ENCODE peak calls at places on chromosomes 7 and 10, in eight cellular contexts. N is activated CD4-positive, alpha-beta T cell treated with anti-CD3 and anti-CD28 coated beads for 48 hours; B is BJ; O is osteocyte; U is germinal center; H is fibroblast of gingiva; C is T-helper 2 cell; P is substantia nigra. A is an unnamed sample.

GRCh38 chr10:12194752-12195271 is 879 bp downstream of the NUDT5 start:
- DNase-seq in N (peak; percentile 63), P (no peak), H (peak; percentile 61), C (no peak), U (peak; percentile 10), B (no peak), O (no peak), A (peak; percentile 10)

GRCh38 chr10:5666324-5667220 is at the start of gene ASB13:
- DNase-seq in N (peak; percentile 59), P (peak; percentile 34), U (peak; percentile 59), H (peak; percentile 47), C (peak; percentile 10), O (no peak), B (no peak), A (no peak)

GRCh38 chr7:107596881-107597581 is 17.0 kb downstream of the BCAP29 start:
- DNase-seq in N (no peak), P (no peak), O (no peak), C (no peak), H (peak; percentile 35), B (no peak), U (no peak), A (no peak)

GRCh38 chr7:101804642-101805401 is 12.6 kb upstream of the CUX1 start:
- DNase-seq in O (no peak), B (no peak), C (no peak), H (no peak), P (no peak), N (peak; percentile 25), U (peak; percentile 54), A (no peak)

GRCh38 chr10:124223001-124223710 is 129.8 kb upstream of the CHST15 start:
- DNase-seq in B (no peak), P (no peak), H (no peak), N (no peak), C (no peak), U (no peak), O (no peak), A (no peak)

GRCh38 chr7:84232653-84233052 is 38.1 kb upstream of the SEMA3A start:
- DNase-seq in H (peak; percentile 84), N (no peak), P (no peak), B (peak; percentile 40), O (no peak), U (no peak), C (no peak), A (no peak)

GRCh38 chr10:49282879-49283321 is 16.1 kb upstream of the C10orf71 start:
- DNase-seq in H (no peak), N (no peak), P (no peak), O (peak; percentile 62), B (no peak), U (no peak), C (no peak), A (no peak)

GRCh38 chr10:3946234-3947229 is 161.5 kb upstream of the KLF6 start:
- DNase-seq in O (peak; percentile 11), U (no peak), N (no peak), H (no peak), C (no peak), P (no peak), B (no peak), A (no peak)

GRCh38 chr7:105224884-105225651 is 163.7 kb downstream of the SRPK2 start:
- DNase-seq in P (no peak), O (no peak), H (peak; percentile 74), C (no peak), N (no peak), B (peak; percentile 58), U (no peak), A (peak; percentile 70)

GRCh38 chr7:114085592-114086490 is 167.0 kb upstream of the PPP1R3A start:
- DNase-seq in B (no peak), P (peak; percentile 71), O (peak; percentile 94), U (peak; percentile 44), N (peak; percentile 35), H (peak; percentile 95), C (peak; percentile 30), A (peak; percentile 38)

A was measured in foreskin melanocyte.